ENCODE peak calls at places on chromosomes 16 and 17, in seven cellular contexts. One of them, this sample, is unnamed.
A peak's percentile ranks its signal among the peaks of the same experiment; 100 is the strongest.

GRCh38 chr17:33106525-33107162 is 115.0 kb downstream of the SPACA3 start:
- DNase-seq in CD8-positive, alpha-beta T cell: no peak
- DNase-seq in neural progenitor cell: no peak
- DNase-seq in AG04449: no peak
- DNase-seq in fibroblast of villous mesenchyme: peak; percentile 4
- DNase-seq in HCT116: no peak
- DNase-seq in IMR-90: no peak
- DNase-seq in this sample: no peak

GRCh38 chr17:65504141-65504540 is 57.3 kb downstream of the AXIN2 start:
- DNase-seq in CD8-positive, alpha-beta T cell: no peak
- DNase-seq in neural progenitor cell: no peak
- DNase-seq in AG04449: no peak
- DNase-seq in fibroblast of villous mesenchyme: no peak
- DNase-seq in HCT116: no peak
- DNase-seq in IMR-90: no peak
- DNase-seq in this sample: no peak

GRCh38 chr17:81918762-81919545 is 978 bp upstream of the SIRT7 start:
- DNase-seq in CD8-positive, alpha-beta T cell: no peak
- DNase-seq in neural progenitor cell: no peak
- DNase-seq in AG04449: no peak
- DNase-seq in fibroblast of villous mesenchyme: no peak
- DNase-seq in HCT116: no peak
- DNase-seq in IMR-90: no peak
- DNase-seq in this sample: no peak

GRCh38 chr17:38584350-38584925 is 21.3 kb downstream of the SRCIN1 start:
- DNase-seq in CD8-positive, alpha-beta T cell: peak; percentile 30
- DNase-seq in neural progenitor cell: peak; percentile 75
- DNase-seq in AG04449: no peak
- DNase-seq in fibroblast of villous mesenchyme: peak; percentile 52
- DNase-seq in HCT116: no peak
- DNase-seq in IMR-90: peak; percentile 33
- DNase-seq in this sample: peak; percentile 59

GRCh38 chr17:30961213-30962188 is 9.3 kb upstream of the RNF135 start:
- DNase-seq in CD8-positive, alpha-beta T cell: no peak
- DNase-seq in neural progenitor cell: peak; percentile 33
- DNase-seq in AG04449: no peak
- DNase-seq in fibroblast of villous mesenchyme: peak; percentile 13
- DNase-seq in HCT116: no peak
- DNase-seq in IMR-90: peak; percentile 34
- DNase-seq in this sample: peak; percentile 40

GRCh38 chr17:59825533-59826316 is 67.0 kb downstream of the TUBD1 start:
- DNase-seq in CD8-positive, alpha-beta T cell: no peak
- DNase-seq in neural progenitor cell: no peak
- DNase-seq in AG04449: no peak
- DNase-seq in fibroblast of villous mesenchyme: peak; percentile 88
- DNase-seq in HCT116: no peak
- DNase-seq in IMR-90: peak; percentile 90
- DNase-seq in this sample: peak; percentile 82

GRCh38 chr17:60390223-60390622 is 1.7 kb downstream of the USP32 start:
- DNase-seq in CD8-positive, alpha-beta T cell: no peak
- DNase-seq in neural progenitor cell: no peak
- DNase-seq in AG04449: no peak
- DNase-seq in fibroblast of villous mesenchyme: peak; percentile 66
- DNase-seq in HCT116: no peak
- DNase-seq in IMR-90: peak; percentile 47
- DNase-seq in this sample: peak; percentile 81

GRCh38 chr16:78775161-78775561 is 675.7 kb downstream of the WWOX start:
- DNase-seq in CD8-positive, alpha-beta T cell: no peak
- DNase-seq in neural progenitor cell: no peak
- DNase-seq in AG04449: no peak
- DNase-seq in fibroblast of villous mesenchyme: peak; percentile 40
- DNase-seq in HCT116: no peak
- DNase-seq in IMR-90: no peak
- DNase-seq in this sample: no peak

GRCh38 chr16:8905168-8905762 is 23.1 kb downstream of the LITAFD start:
- DNase-seq in CD8-positive, alpha-beta T cell: no peak
- DNase-seq in neural progenitor cell: peak; percentile 50
- DNase-seq in AG04449: no peak
- DNase-seq in fibroblast of villous mesenchyme: peak; percentile 46
- DNase-seq in HCT116: peak; percentile 19
- DNase-seq in IMR-90: peak; percentile 45
- DNase-seq in this sample: peak; percentile 66

GRCh38 chr17:28705074-28705659 is 6.5 kb downstream of the PROCA1 start:
- DNase-seq in CD8-positive, alpha-beta T cell: no peak
- DNase-seq in neural progenitor cell: no peak
- DNase-seq in AG04449: no peak
- DNase-seq in fibroblast of villous mesenchyme: no peak
- DNase-seq in HCT116: no peak
- DNase-seq in IMR-90: no peak
- DNase-seq in this sample: no peak

GRCh38 chr17:13981881-13982280 is 87.4 kb upstream of the COX10 start:
- DNase-seq in CD8-positive, alpha-beta T cell: no peak
- DNase-seq in neural progenitor cell: no peak
- DNase-seq in AG04449: no peak
- DNase-seq in fibroblast of villous mesenchyme: peak; percentile 23
- DNase-seq in HCT116: no peak
- DNase-seq in IMR-90: no peak
- DNase-seq in this sample: no peak

GRCh38 chr17:17269926-17270773 is 10.9 kb downstream of the COPS3 start:
- DNase-seq in CD8-positive, alpha-beta T cell: no peak
- DNase-seq in neural progenitor cell: peak; percentile 13
- DNase-seq in AG04449: no peak
- DNase-seq in fibroblast of villous mesenchyme: peak; percentile 4
- DNase-seq in HCT116: peak; percentile 8
- DNase-seq in IMR-90: no peak
- DNase-seq in this sample: no peak
- TF ChIP-seq CTCF in CD8-positive, alpha-beta T cell: peak; percentile 29
- TF ChIP-seq CTCF in neural progenitor cell: peak; percentile 60
- TF ChIP-seq CTCF in AG04449: peak; percentile 5
- TF ChIP-seq CTCF in fibroblast of villous mesenchyme: peak; percentile 36
- TF ChIP-seq CTCF in HCT116: peak; percentile 64
- TF ChIP-seq CTCF in IMR-90: no peak
- TF ChIP-seq CTCF in this sample: peak; percentile 29

GRCh38 chr17:61397086-61397842 is 2.4 kb upstream of the TBX2 start:
- DNase-seq in CD8-positive, alpha-beta T cell: no peak
- DNase-seq in neural progenitor cell: peak; percentile 82
- DNase-seq in AG04449: no peak
- DNase-seq in fibroblast of villous mesenchyme: peak; percentile 66
- DNase-seq in HCT116: no peak
- DNase-seq in IMR-90: peak; percentile 72
- DNase-seq in this sample: no peak

GRCh38 chr17:61394630-61395408 is 4.8 kb upstream of the TBX2 start:
- DNase-seq in CD8-positive, alpha-beta T cell: no peak
- DNase-seq in neural progenitor cell: no peak
- DNase-seq in AG04449: no peak
- DNase-seq in fibroblast of villous mesenchyme: no peak
- DNase-seq in HCT116: no peak
- DNase-seq in IMR-90: peak; percentile 22
- DNase-seq in this sample: no peak

GRCh38 chr17:61396586-61397085 is 3.0 kb upstream of the TBX2 start:
- DNase-seq in CD8-positive, alpha-beta T cell: no peak
- DNase-seq in neural progenitor cell: no peak
- DNase-seq in AG04449: no peak
- DNase-seq in fibroblast of villous mesenchyme: peak; percentile 48
- DNase-seq in HCT116: no peak
- DNase-seq in IMR-90: peak; percentile 35
- DNase-seq in this sample: no peak

GRCh38 chr17:61395409-61395982 is 4.1 kb upstream of the TBX2 start:
- DNase-seq in CD8-positive, alpha-beta T cell: no peak
- DNase-seq in neural progenitor cell: peak; percentile 33
- DNase-seq in AG04449: no peak
- DNase-seq in fibroblast of villous mesenchyme: no peak
- DNase-seq in HCT116: no peak
- DNase-seq in IMR-90: no peak
- DNase-seq in this sample: no peak

GRCh38 chr17:61395983-61396585 is 3.6 kb upstream of the TBX2 start:
- DNase-seq in CD8-positive, alpha-beta T cell: no peak
- DNase-seq in neural progenitor cell: peak; percentile 50
- DNase-seq in AG04449: no peak
- DNase-seq in fibroblast of villous mesenchyme: no peak
- DNase-seq in HCT116: no peak
- DNase-seq in IMR-90: peak; percentile 52
- DNase-seq in this sample: no peak
- H3K4me3 ChIP-seq in CD8-positive, alpha-beta T cell: no peak overlapping the region
- H3K4me3 ChIP-seq in neural progenitor cell: no peak overlapping the region
- H3K4me3 ChIP-seq in AG04449: no peak overlapping the region
- H3K4me3 ChIP-seq in fibroblast of villous mesenchyme: peak overlapping the region; percentile 74
- H3K4me3 ChIP-seq in HCT116: no peak overlapping the region
- H3K4me3 ChIP-seq in IMR-90: peak overlapping the region; percentile 58
- H3K4me3 ChIP-seq in this sample: no peak overlapping the region

GRCh38 chr16:58129097-58129936 is at the start of gene CFAP20:
- DNase-seq in CD8-positive, alpha-beta T cell: peak; percentile 95
- DNase-seq in neural progenitor cell: peak; percentile 99
- DNase-seq in AG04449: peak; percentile 100
- DNase-seq in fibroblast of villous mesenchyme: peak; percentile 100
- DNase-seq in HCT116: peak; percentile 100
- DNase-seq in IMR-90: peak; percentile 100
- DNase-seq in this sample: peak; percentile 100
- TF ChIP-seq CTCF in CD8-positive, alpha-beta T cell: no peak
- TF ChIP-seq CTCF in neural progenitor cell: no peak
- TF ChIP-seq CTCF in AG04449: no peak
- TF ChIP-seq CTCF in fibroblast of villous mesenchyme: no peak
- TF ChIP-seq CTCF in HCT116: no peak
- TF ChIP-seq CTCF in IMR-90: no peak
- TF ChIP-seq CTCF in this sample: no peak

DNA sequence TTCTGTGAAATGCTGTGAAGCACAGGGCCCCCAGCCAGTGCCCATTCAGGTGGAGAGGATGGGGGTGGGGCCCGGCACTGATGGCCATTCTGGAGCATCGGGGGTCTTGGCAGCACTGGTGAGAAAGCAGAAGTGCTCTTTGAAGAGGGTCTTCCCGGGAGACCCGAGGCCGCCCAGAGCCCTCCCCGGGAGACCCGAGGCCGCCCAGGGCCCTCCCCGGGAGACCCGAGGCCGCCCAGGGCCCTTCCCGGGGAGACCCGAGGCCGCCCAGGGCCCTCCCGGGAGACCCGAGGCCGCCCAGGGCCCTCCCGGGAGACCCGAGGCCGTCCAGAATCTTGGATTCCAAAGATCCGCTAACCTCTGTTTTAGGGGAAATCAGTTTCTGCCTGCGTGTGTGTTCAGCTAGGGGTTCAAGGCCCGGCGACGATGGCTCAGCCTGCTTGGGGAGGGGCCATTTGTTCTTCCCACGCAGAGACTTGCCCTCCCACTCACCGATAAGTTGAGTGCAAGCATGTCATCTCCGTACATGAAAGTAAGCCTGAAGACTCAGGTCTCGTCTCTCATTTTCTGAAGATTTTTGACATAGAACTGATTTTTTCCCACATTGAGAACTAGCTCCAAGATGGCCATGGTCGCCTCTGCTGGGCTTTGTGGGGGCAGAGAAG is 35.2 kb upstream of the CAPN15 start:
- DNase-seq in CD8-positive, alpha-beta T cell: no peak
- DNase-seq in neural progenitor cell: peak; percentile 36
- DNase-seq in AG04449: no peak
- DNase-seq in fibroblast of villous mesenchyme: no peak
- DNase-seq in HCT116: no peak
- DNase-seq in IMR-90: no peak
- DNase-seq in this sample: no peak
- H3K4me3 ChIP-seq in CD8-positive, alpha-beta T cell: no peak overlapping the region
- H3K4me3 ChIP-seq in neural progenitor cell: no peak overlapping the region
- H3K4me3 ChIP-seq in AG04449: no peak overlapping the region
- H3K4me3 ChIP-seq in fibroblast of villous mesenchyme: no peak overlapping the region
- H3K4me3 ChIP-seq in HCT116: no peak overlapping the region
- H3K4me3 ChIP-seq in IMR-90: no peak overlapping the region
- H3K4me3 ChIP-seq in this sample: no peak overlapping the region

GRCh38 chr17:44221862-44222111 is 2.3 kb upstream of the UBTF start:
- DNase-seq in CD8-positive, alpha-beta T cell: no peak
- DNase-seq in neural progenitor cell: no peak
- DNase-seq in AG04449: no peak
- DNase-seq in fibroblast of villous mesenchyme: no peak
- DNase-seq in HCT116: no peak
- DNase-seq in IMR-90: no peak
- DNase-seq in this sample: no peak

GRCh38 chr17:44220211-44221071 is 966 bp upstream of the UBTF start:
- DNase-seq in CD8-positive, alpha-beta T cell: peak; percentile 46
- DNase-seq in neural progenitor cell: peak; percentile 71
- DNase-seq in AG04449: no peak
- DNase-seq in fibroblast of villous mesenchyme: peak; percentile 54
- DNase-seq in HCT116: no peak
- DNase-seq in IMR-90: peak; percentile 44
- DNase-seq in this sample: peak; percentile 64

GRCh38 chr17:44223574-44224046 is 4.1 kb upstream of the UBTF start:
- DNase-seq in CD8-positive, alpha-beta T cell: no peak
- DNase-seq in neural progenitor cell: no peak
- DNase-seq in AG04449: no peak
- DNase-seq in fibroblast of villous mesenchyme: peak; percentile 20
- DNase-seq in HCT116: no peak
- DNase-seq in IMR-90: peak; percentile 65
- DNase-seq in this sample: peak; percentile 58

GRCh38 chr17:44221072-44221861 is 1.8 kb upstream of the UBTF start:
- DNase-seq in CD8-positive, alpha-beta T cell: peak; percentile 54
- DNase-seq in neural progenitor cell: peak; percentile 92
- DNase-seq in AG04449: no peak
- DNase-seq in fibroblast of villous mesenchyme: peak; percentile 87
- DNase-seq in HCT116: no peak
- DNase-seq in IMR-90: peak; percentile 81
- DNase-seq in this sample: peak; percentile 83

DNA sequence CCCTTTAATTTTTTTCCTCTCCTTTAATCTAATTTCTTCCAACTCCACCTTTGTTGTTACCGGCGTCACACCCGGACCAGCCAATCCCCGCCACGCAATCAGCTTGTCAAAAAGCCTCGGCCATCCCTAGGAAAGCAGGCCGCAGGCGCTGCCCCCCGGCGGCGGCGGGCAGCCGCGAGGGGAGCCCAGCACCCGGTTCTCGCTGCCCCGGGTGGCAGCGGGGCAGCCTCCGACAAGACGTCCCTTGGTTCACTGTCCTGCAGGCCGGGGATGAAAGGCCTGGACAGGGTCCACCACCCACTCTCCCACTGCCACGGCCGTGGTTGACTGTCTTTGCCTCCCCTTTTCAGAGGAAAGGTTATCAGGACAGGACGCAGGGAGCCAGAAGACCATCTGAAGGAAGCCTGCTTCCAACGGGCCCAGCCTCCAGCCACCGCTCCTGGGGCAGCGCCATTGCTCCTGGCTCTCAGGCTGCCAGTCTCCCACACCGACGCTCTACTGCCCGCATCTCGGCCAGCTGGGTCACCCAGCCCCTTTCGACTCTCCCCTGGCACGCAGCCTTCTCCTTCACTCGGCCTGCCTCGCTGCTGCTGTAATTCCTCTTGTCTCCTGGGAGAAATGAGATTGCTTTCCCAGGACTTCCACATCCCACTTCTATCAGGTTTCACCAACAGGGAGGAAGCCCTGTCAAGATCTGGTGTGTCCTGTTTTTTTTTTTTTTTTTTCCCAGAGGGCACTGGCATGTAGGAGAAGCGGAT is 2.8 kb upstream of the UBTF start:
- DNase-seq in CD8-positive, alpha-beta T cell: peak; percentile 35
- DNase-seq in neural progenitor cell: peak; percentile 84
- DNase-seq in AG04449: no peak
- DNase-seq in fibroblast of villous mesenchyme: peak; percentile 79
- DNase-seq in HCT116: peak; percentile 70
- DNase-seq in IMR-90: peak; percentile 66
- DNase-seq in this sample: peak; percentile 79
- TF ChIP-seq CTCF in CD8-positive, alpha-beta T cell: no peak
- TF ChIP-seq CTCF in neural progenitor cell: peak; percentile 38
- TF ChIP-seq CTCF in AG04449: peak; percentile 27
- TF ChIP-seq CTCF in fibroblast of villous mesenchyme: peak; percentile 32
- TF ChIP-seq CTCF in HCT116: peak; percentile 24
- TF ChIP-seq CTCF in IMR-90: peak; percentile 26
- TF ChIP-seq CTCF in this sample: no peak